ENCODE peak calls at places on chromosomes 1 and 21, in seven cellular contexts. B, W, C, G, U, M and T are unnamed samples.

GRCh38 chr1:201655243-201655642 is 116.3 kb downstream of the NAV1 start:
- DNase-seq in C (no peak), U (no peak), B (peak; percentile 89), W (peak; percentile 50), M (peak; percentile 41), G (peak; percentile 25), T (no peak)

GRCh38 chr1:87956072-87956471 is 627.4 kb downstream of the LMO4 start:
- DNase-seq in G (no peak), M (peak; percentile 84), U (no peak), B (peak; percentile 70), C (no peak), W (peak; percentile 88), T (no peak)

GRCh38 chr1:228358039-228358763 is 48.4 kb downstream of the TRIM11 start:
- DNase-seq in W (no peak), C (no peak), U (no peak), B (no peak), G (no peak), M (no peak), T (no peak)

GRCh38 chr1:182698977-182699672 is 14.7 kb upstream of the RGS8 start:
- DNase-seq in G (no peak), U (no peak), C (no peak), W (peak; percentile 3), B (no peak), M (no peak), T (no peak)

GRCh38 chr1:155179107-155180031 is 5.7 kb downstream of the TRIM46 start:
- DNase-seq in U (peak; percentile 68), W (no peak), M (no peak), B (no peak), C (no peak), G (no peak), T (peak; percentile 7)

GRCh38 chr1:79982218-79982617 is 975.7 kb upstream of the ADGRL4 start:
- DNase-seq in C (no peak), M (no peak), G (peak; percentile 79), B (peak; percentile 62), U (peak; percentile 66), W (peak; percentile 97), T (no peak)

GRCh38 chr21:46148106-46148505 is 7.3 kb downstream of the FTCD start:
- DNase-seq in G (no peak), W (no peak), C (no peak), M (no peak), B (no peak), U (no peak), T (no peak)

GRCh38 chr1:9909222-9910046 is 635 bp downstream of the CTNNBIP1 start:
- DNase-seq in U (no peak), B (no peak), M (peak; percentile 30), W (peak; percentile 8), G (no peak), C (no peak), T (peak; percentile 27)

GRCh38 chr1:15033264-15033663 is 120.3 kb upstream of the TMEM51 start:
- DNase-seq in C (no peak), W (peak; percentile 61), G (no peak), B (no peak), U (no peak), M (no peak), T (no peak)

GRCh38 chr1:223763881-223764280 is 51.5 kb downstream of the CAPN2 start:
- DNase-seq in B (no peak), W (no peak), U (no peak), M (no peak), G (no peak), C (no peak), T (no peak)

GRCh38 chr21:36744560-36745231 is 45.8 kb downstream of the SIM2 start:
- DNase-seq in B (no peak), M (no peak), U (peak; percentile 60), C (no peak), G (peak; percentile 32), W (no peak), T (no peak)

GRCh38 chr1:119139857-119140176 is 636 bp downstream of the WARS2 start:
- DNase-seq in B (no peak), U (no peak), W (no peak), C (no peak), M (no peak), G (no peak), T (no peak)

GRCh38 chr1:119141020-119141424 is 569 bp upstream of the WARS2 start:
- DNase-seq in C (peak; percentile 26), M (peak; percentile 19), G (peak; percentile 20), B (no peak), U (peak; percentile 67), W (peak; percentile 32), T (peak; percentile 45)

GRCh38 chr1:119139393-119139792 is 1.1 kb downstream of the WARS2 start:
- DNase-seq in W (no peak), G (no peak), B (no peak), C (no peak), U (no peak), M (no peak), T (no peak)

GRCh38 chr1:119141660-119142059 is 1.2 kb upstream of the WARS2 start:
- DNase-seq in M (no peak), U (no peak), W (no peak), B (no peak), C (no peak), G (no peak), T (no peak)

DNA sequence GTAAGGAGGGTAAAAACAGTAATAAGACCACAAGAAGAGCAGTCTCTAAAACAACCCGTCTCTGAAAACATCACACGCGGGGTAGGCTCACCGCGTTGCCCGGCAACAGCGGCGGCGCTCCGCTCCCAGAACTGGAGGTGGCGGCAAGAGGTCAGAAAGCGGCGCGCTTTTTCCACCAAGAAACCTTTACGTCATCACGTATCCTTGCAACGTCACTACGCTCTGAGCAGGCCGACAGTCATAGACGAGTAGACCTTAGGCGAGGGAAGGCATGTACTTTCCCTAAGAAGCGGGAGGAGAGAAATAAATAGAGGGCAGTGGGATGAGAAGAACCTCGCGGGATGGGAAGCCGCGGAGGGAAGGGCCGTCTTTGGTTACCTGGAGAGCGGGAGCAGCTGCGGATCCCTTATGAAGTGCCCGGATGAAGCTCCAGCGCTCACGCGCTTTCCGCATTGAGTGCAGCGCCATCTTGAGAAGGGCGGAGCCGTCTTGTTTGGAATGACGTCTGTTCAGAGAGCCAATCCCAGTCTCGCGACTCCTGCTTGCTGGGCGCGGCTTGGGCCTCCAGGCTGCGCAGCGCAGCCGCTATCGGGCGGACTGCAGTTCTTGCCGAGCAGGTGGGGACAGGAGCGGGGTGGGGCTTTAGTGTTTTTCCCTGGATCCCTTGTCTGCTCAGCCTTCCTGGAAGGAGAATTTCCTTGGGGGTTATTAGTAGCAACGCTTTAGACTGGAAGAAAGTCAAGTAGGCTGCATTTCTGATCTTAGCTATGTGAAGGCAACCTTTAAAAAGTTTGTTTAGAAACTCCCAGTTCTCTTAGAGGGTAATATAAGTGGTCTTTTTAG is at the start of gene WARS2:
- DNase-seq in W (peak; percentile 99), G (peak; percentile 97), B (peak; percentile 93), U (peak; percentile 97), C (peak; percentile 86), M (peak; percentile 99), T (peak; percentile 93)
- TF ChIP-seq CTCF in W (no peak), G (no peak), B (peak; percentile 21), U (no peak), C (no peak), M (no peak), T (no peak)

GRCh38 chr1:8111560-8111959 is 85.5 kb upstream of the ERRFI1 start:
- DNase-seq in W (no peak), C (no peak), M (no peak), B (no peak), U (no peak), G (no peak), T (no peak)

GRCh38 chr1:8112611-8113256 is 86.6 kb upstream of the ERRFI1 start:
- DNase-seq in M (no peak), U (no peak), B (no peak), C (no peak), W (no peak), G (no peak), T (no peak)

GRCh38 chr1:8115769-8116167 is 89.7 kb upstream of the ERRFI1 start:
- DNase-seq in W (no peak), B (no peak), C (no peak), M (no peak), G (no peak), U (no peak), T (no peak)

GRCh38 chr1:8115031-8115768 is 89.1 kb upstream of the ERRFI1 start:
- DNase-seq in W (no peak), G (no peak), U (no peak), C (no peak), B (no peak), M (no peak), T (no peak)

DNA sequence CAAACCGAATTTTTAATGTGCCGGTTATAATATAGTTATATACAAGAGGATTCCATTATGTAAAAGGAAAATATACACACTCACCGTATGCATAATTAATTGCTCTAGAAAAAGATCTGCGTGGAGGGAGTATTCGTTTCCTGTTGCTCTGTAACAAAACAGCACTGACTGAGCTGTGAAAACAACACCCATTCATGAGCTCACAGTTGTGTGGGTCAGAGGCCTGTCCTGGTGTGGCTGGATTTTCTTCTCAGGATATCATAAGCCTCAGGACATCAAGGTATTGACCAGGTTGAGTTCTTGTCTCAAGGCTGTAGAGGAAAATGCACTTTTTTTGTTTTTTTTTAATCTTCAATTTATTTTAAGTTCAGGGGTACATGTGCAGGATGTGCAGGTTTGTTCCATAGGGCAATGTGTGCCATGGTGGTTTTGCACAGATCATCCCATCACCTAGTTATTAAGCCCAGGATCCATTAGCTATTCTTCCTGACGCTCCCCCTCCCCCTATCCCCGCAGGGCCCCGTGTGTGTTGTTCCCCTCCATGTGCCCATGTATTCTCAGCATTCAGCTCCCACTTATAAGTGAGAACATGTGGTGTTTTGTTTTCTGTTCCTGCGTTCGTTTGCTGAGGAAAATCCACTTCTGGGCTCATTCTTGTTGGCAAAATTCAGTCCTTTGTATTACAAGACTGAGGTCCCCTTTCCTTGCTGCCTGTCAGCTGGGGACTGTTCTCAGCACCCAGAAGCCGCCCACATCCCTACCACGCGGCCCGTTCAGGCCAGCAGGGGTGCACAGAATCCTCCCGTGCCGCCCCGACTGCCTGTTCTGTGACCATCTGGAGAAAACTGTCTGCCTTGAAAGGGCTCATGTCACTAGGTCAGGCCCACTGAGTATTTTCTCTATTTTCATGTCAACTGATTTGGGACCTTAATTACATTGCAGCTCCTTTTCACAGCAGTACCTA is 87.4 kb upstream of the ERRFI1 start:
- DNase-seq in C (peak; percentile 15), U (no peak), W (peak; percentile 16), M (no peak), B (no peak), G (no peak), T (peak; percentile 71)
- TF ChIP-seq CTCF in C (no peak), U (no peak), W (no peak), M (no peak), B (no peak), G (no peak), T (peak; percentile 38)

DNA sequence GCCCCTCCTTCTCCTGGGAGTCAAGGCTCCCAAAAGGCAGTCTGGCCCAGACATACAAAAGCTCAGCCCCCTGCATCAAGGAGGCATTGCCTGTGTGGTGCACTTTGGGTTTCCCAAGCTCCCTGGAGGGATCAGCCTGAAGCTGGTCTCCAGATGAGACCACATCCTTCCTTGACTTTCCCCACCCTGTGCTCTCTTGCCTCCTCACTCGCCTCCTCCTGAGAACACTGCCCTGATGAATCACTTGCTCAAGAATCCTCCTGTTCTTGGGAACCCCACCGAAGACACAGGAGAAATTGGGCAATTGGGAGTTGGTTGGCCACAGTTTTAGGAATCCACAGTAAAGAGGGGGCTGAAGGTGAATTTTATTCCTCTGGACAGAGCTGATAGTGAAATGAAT is 34.8 kb upstream of the LYST start:
- DNase-seq in B (no peak), U (no peak), M (no peak), W (peak; percentile 31), G (no peak), C (no peak), T (no peak)
- TF ChIP-seq CTCF in B (no peak), U (no peak), M (no peak), W (no peak), G (no peak), C (no peak), T (no peak)

GRCh38 chr1:203148127-203148526 is 20.6 kb downstream of the ADORA1 start:
- DNase-seq in W (no peak), U (no peak), B (no peak), M (no peak), G (no peak), C (no peak), T (no peak)
- TF ChIP-seq CTCF in W (peak; percentile 23), U (peak; percentile 29), B (no peak), M (peak; percentile 38), G (no peak), C (peak; percentile 51), T (peak; percentile 70)